ENCODE peak calls at places on chromosomes 16 and 17, in ten cellular contexts. D is heart left ventricle; I is IMR-90; J is endothelial cell of umbilical vein; O is heart right ventricle; T is A549; P is mammary epithelial cell; K is astrocyte of the spinal cord; R is GM23338; Z is CD4-positive, alpha-beta memory T cell. G is an unnamed sample.

GRCh38 chr16:16045311-16045710 is 95.9 kb downstream of the ABCC1 start:
- DNase-seq in Z (no peak), D (no peak), K (no peak), J (no peak), P (peak), R (no peak), O (no peak), I (no peak), T (no peak), G (no peak)

GRCh38 chr17:19262650-19263620 is 25.8 kb downstream of the EPN2 start:
- DNase-seq in I (peak), T (no peak), O (no peak), P (peak), K (peak), D (no peak), R (no peak), J (peak), Z (no peak), G (no peak)

GRCh38 chr16:57648125-57648524 is 19.7 kb downstream of the ADGRG1 start:
- DNase-seq in I (no peak), O (no peak), Z (no peak), D (no peak), P (no peak), R (no peak), J (no peak), K (no peak), T (no peak), G (no peak)

GRCh38 chr16:54000361-54000760 is 286.2 kb downstream of the IRX3 start:
- DNase-seq in T (no peak), K (peak), P (no peak), D (no peak), R (no peak), J (no peak), I (no peak), Z (no peak), O (no peak), G (no peak)

GRCh38 chr16:24116371-24116770 is 139.8 kb upstream of the CACNG3 start:
- DNase-seq in R (no peak), D (no peak), O (no peak), P (no peak), T (no peak), Z (no peak), I (no peak), K (no peak), J (no peak), G (no peak)

GRCh38 chr17:75059369-75060345 is 12.6 kb downstream of the KCTD2 start:
- DNase-seq in O (no peak), T (peak), Z (no peak), J (peak), I (peak), K (peak), D (peak), P (no peak), R (peak), G (no peak)

GRCh38 chr17:2396568-2397246 is 4.2 kb downstream of the MNT start:
- DNase-seq in P (peak), T (peak), J (peak), K (peak), D (peak), O (peak), R (peak), Z (no peak), I (peak), G (peak)

GRCh38 chr16:14640538-14640937 is 7.8 kb downstream of the BFAR start:
- DNase-seq in Z (no peak), T (no peak), P (peak), J (no peak), K (no peak), R (no peak), I (no peak), O (no peak), D (no peak), G (no peak)

GRCh38 chr17:48240562-48241130 is 133.1 kb downstream of the SNX11 start:
- DNase-seq in T (peak), P (peak), J (peak), I (peak), Z (no peak), O (no peak), R (no peak), D (no peak), K (peak), G (no peak)

GRCh38 chr17:6548578-6549330 is 7.6 kb downstream of the PITPNM3 start:
- DNase-seq in I (no peak), P (no peak), K (no peak), O (no peak), R (no peak), J (no peak), D (no peak), T (no peak), Z (no peak), G (no peak)

GRCh38 chr17:79965806-79966205 is 69.9 kb downstream of the TBC1D16 start:
- DNase-seq in Z (no peak), J (peak), I (no peak), T (no peak), R (no peak), P (no peak), O (no peak), D (no peak), K (no peak), G (no peak)

GRCh38 chr16:81866820-81867440 is 87.8 kb downstream of the PLCG2 start:
- DNase-seq in Z (no peak), I (no peak), J (peak), K (no peak), D (peak), O (peak), P (peak), T (no peak), R (no peak), G (peak)

GRCh38 chr17:13647551-13647950 is 45.8 kb upstream of the HS3ST3A1 start:
- DNase-seq in T (no peak), D (no peak), O (no peak), R (no peak), P (no peak), J (no peak), Z (no peak), I (no peak), K (peak), G (no peak)

GRCh38 chr16:79316004-79316458 is 284.5 kb downstream of the MAF start:
- DNase-seq in I (no peak), Z (no peak), T (no peak), D (no peak), K (no peak), P (no peak), R (no peak), O (no peak), J (no peak), G (no peak)

GRCh38 chr17:55492951-55493350 is 18.3 kb downstream of the SMIM36 start:
- DNase-seq in R (no peak), I (no peak), P (no peak), J (no peak), D (no peak), T (no peak), Z (no peak), O (no peak), K (no peak), G (no peak)

GRCh38 chr17:12545877-12546513 is 119.7 kb upstream of the MYOCD start:
- DNase-seq in I (peak), D (peak), O (no peak), P (no peak), J (peak), K (peak), R (peak), T (peak), Z (no peak), G (no peak)

GRCh38 chr17:71726320-71726719 is 394.5 kb upstream of the SOX9 start:
- DNase-seq in K (no peak), O (no peak), Z (no peak), I (no peak), R (no peak), T (no peak), J (no peak), P (no peak), D (no peak), G (no peak)

GRCh38 chr16:73232555-73233422 is 184.9 kb upstream of the ZFHX3 start:
- DNase-seq in J (no peak), O (peak), D (peak), R (no peak), P (peak), Z (no peak), K (peak), T (peak), I (peak), G (no peak)

GRCh38 chr16:8798535-8799157 is 1.0 kb downstream of the PMM2 start:
- DNase-seq in D (no peak), R (no peak), P (no peak), I (no peak), J (no peak), K (no peak), T (no peak), Z (no peak), O (no peak), G (no peak)

GRCh38 chr16:77434022-77434364 is 841 bp downstream of the ADAMTS18 start:
- DNase-seq in K (no peak), P (no peak), R (no peak), Z (no peak), T (no peak), J (no peak), I (no peak), O (no peak), D (no peak), G (no peak)
- H3K4me3 ChIP-seq in K (no peak), P (no peak), R (peak), Z (no peak), T (peak), J (peak), I (no peak), O (no peak), D (no peak), G (no peak)

DNA sequence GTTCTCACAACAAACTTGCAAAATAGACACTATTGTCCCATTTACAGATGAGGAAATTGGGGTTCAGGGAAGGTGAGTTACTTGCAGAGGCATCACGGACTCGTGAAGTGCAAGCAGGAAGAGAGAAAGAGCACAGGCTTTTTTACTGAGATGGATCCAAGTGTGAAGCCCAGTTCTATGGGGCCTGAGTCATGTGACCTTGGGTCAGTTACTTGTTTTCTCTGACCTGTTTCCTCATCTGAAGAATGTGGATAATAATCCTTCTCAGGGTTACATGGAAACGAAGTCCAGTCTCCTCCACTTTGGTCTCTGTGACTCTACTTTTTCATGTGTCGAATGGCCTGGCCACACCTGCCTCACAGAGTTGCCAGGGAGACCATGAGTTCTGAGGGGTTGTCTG is 134.4 kb downstream of the SPACA3 start:
- DNase-seq in R (no peak), I (no peak), J (no peak), T (peak), O (no peak), Z (no peak), K (no peak), D (no peak), P (no peak), G (no peak)
- H3K4me3 ChIP-seq in R (no peak), I (no peak), J (no peak), T (no peak), O (no peak), Z (no peak), K (no peak), D (no peak), P (no peak), G (no peak)

DNA sequence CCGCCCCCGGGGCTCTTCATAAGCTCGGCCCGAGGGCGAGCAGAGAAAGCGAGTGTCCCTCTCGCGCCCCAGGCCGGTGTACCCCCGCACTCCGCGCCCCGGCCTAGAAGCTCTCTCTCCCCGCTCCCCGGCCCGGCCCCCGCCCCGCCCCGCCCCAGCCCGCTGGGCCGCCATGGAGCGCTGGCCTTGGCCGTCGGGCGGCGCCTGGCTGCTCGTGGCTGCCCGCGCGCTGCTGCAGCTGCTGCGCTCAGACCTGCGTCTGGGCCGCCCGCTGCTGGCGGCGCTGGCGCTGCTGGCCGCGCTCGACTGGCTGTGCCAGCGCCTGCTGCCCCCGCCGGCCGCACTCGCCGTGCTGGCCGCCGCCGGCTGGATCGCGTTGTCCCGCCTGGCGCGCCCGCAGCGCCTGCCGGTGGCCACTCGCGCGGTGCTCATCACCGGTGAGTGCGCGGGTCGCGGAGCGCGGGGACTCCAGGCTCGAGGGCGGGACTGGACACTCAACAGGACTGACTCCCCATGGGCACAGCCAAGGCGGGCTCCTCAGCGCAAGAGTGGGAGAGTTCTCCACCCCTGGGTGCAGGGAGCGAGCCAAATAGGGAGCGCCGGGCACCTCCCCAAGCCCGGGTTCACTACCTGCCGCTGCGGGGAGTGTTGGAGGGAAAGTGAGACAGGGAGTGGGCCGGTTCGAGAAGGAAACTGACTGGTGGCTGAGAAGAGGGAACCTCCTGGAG is at the start of gene HSD11B2:
- DNase-seq in D (peak), T (peak), K (peak), O (peak), I (peak), J (peak), R (peak), Z (no peak), P (peak), G (no peak)
- H3K4me3 ChIP-seq in D (peak), T (peak), K (peak), O (peak), I (peak), J (peak), R (peak), Z (no peak), P (peak), G (peak)

GRCh38 chr17:68598074-68598473 is 3.1 kb downstream of the FAM20A start:
- DNase-seq in Z (no peak), T (no peak), K (no peak), R (no peak), I (no peak), O (no peak), P (no peak), D (no peak), J (no peak), G (no peak)
- H3K4me3 ChIP-seq in Z (no peak), T (no peak), K (no peak), R (no peak), I (no peak), O (no peak), P (no peak), D (no peak), J (no peak), G (no peak)

GRCh38 chr16:85696761-85697160 is 8.0 kb upstream of the GINS2 start:
- DNase-seq in T (no peak), J (no peak), I (no peak), K (no peak), R (no peak), Z (no peak), D (no peak), P (no peak), O (no peak), G (no peak)

GRCh38 chr16:85699224-85699558 is 10.4 kb upstream of the GINS2 start:
- DNase-seq in R (peak), P (no peak), T (no peak), D (no peak), K (no peak), O (no peak), I (no peak), Z (no peak), J (no peak), G (no peak)

GRCh38 chr16:85695196-85696128 is 6.7 kb upstream of the GINS2 start:
- DNase-seq in D (no peak), J (no peak), Z (no peak), O (no peak), T (no peak), P (no peak), R (no peak), K (no peak), I (no peak), G (no peak)

GRCh38 chr16:85698459-85699223 is 9.9 kb upstream of the GINS2 start:
- DNase-seq in K (no peak), R (no peak), J (no peak), I (no peak), P (no peak), D (no peak), Z (no peak), T (no peak), O (no peak), G (no peak)

GRCh38 chr16:85697441-85697840 is 8.7 kb upstream of the GINS2 start:
- DNase-seq in K (no peak), J (no peak), O (no peak), Z (no peak), P (no peak), I (no peak), T (no peak), R (no peak), D (no peak), G (no peak)
- H3K4me3 ChIP-seq in K (no peak), J (no peak), O (no peak), Z (no peak), P (no peak), I (no peak), T (no peak), R (no peak), D (no peak), G (no peak)

GRCh38 chr17:36889955-36890354 is 47.3 kb upstream of the LHX1 start:
- DNase-seq in O (no peak), R (no peak), D (no peak), T (no peak), I (no peak), Z (no peak), J (no peak), P (no peak), K (no peak), G (no peak)

GRCh38 chr17:36884495-36885160 is 52.6 kb upstream of the LHX1 start:
- DNase-seq in Z (no peak), T (no peak), D (no peak), I (no peak), P (no peak), R (peak), J (no peak), K (no peak), O (no peak), G (no peak)

GRCh38 chr17:36888236-36888957 is 48.9 kb upstream of the LHX1 start:
- DNase-seq in Z (no peak), I (no peak), J (no peak), P (no peak), D (no peak), K (no peak), R (no peak), O (no peak), T (no peak), G (no peak)

GRCh38 chr17:36885161-36885735 is 52.0 kb upstream of the LHX1 start:
- DNase-seq in K (no peak), J (no peak), O (no peak), P (no peak), D (no peak), T (no peak), R (no peak), I (no peak), Z (no peak), G (no peak)

GRCh38 chr17:36885761-36886365 is 51.4 kb upstream of the LHX1 start:
- DNase-seq in K (no peak), D (no peak), J (no peak), R (no peak), O (no peak), P (no peak), Z (no peak), T (no peak), I (no peak), G (no peak)
- H3K4me3 ChIP-seq in K (no peak), D (no peak), J (no peak), R (no peak), O (no peak), P (no peak), Z (no peak), T (no peak), I (no peak), G (no peak)

GRCh38 chr16:87238371-87238715 is 78.8 kb downstream of the C16orf95 start:
- DNase-seq in O (no peak), D (no peak), K (no peak), I (no peak), P (no peak), T (no peak), Z (no peak), J (no peak), R (no peak), G (no peak)

GRCh38 chr16:87236516-87237115 is 80.6 kb downstream of the C16orf95 start:
- DNase-seq in P (no peak), J (no peak), K (no peak), O (no peak), Z (no peak), D (no peak), T (no peak), I (no peak), R (no peak), G (no peak)

GRCh38 chr16:87243383-87243964 is 73.7 kb downstream of the C16orf95 start:
- DNase-seq in I (no peak), R (peak), D (no peak), T (no peak), O (no peak), K (no peak), Z (no peak), P (no peak), J (no peak), G (no peak)

GRCh38 chr16:87241135-87241771 is 75.9 kb downstream of the C16orf95 start:
- DNase-seq in D (no peak), K (no peak), O (no peak), P (no peak), T (no peak), R (no peak), I (no peak), Z (no peak), J (no peak), G (no peak)

DNA sequence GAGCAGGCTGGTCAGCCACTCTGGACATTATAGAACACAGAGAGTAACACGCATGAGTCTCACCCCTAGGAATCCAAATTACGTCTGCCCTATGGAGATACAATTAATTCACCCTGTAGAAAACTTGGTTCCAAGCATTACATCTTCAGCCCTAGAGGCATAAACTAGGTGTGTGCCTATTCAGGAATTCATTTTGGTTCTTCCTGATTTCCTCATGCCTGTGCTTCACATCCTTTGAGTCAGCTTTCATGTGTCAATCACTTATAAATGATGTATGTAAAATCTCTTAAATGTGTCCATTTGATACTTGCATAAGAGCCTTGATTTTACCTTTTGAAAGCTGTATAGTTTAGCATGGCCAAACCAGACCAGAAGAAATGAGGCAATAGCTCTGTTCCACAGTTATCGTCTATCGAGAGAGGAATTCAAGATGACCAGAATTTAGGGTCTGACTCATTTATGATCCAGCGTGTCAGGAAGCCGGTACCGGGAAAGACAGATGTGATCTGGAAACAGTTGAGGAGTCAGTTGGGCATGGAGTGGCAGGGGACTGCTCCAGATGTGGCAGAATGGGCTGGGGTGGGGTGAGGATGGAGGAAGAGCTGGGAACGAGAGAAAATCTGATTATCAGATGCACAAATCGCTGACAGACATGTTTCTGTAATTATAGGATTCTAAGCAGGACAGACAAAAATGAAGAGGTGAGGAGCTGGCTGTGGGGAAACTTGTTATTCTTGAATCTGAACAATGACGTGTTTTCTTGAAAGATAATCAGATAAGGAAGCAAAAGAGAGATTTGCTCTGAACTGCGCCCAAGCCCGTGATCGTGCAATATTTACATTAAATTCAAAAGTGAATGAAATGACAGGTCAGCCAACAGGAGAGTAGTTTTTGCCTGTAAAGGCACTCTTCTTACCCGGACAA is 76.7 kb downstream of the C16orf95 start:
- DNase-seq in R (no peak), I (peak), K (no peak), J (no peak), T (no peak), D (no peak), P (peak), Z (no peak), O (no peak), G (no peak)
- H3K4me3 ChIP-seq in R (no peak), I (no peak), K (no peak), J (no peak), T (no peak), D (no peak), P (no peak), Z (no peak), O (no peak), G (no peak)